ENCODE peak calls at places on chromosomes 4 and X, in five cellular contexts. O is uterus, C is lower leg skin, Y is suprapubic skin, H is ovary. M is an unnamed sample.

GRCh38 chrX:15391850-15392249 is 7.6 kb upstream of the VEGFD start:
- DNase-seq in O (no peak), C (no peak), Y (no peak), H (no peak), M (no peak)

GRCh38 chrX:154409222-154409871 is at the start of gene DNASE1L1:
- DNase-seq in O (peak), C (peak), Y (peak), H (peak), M (peak)

GRCh38 chr4:121112530-121112929 is 40.2 kb upstream of the NDNF start:
- DNase-seq in O (no peak), C (no peak), Y (no peak), H (no peak), M (no peak)

GRCh38 chrX:140725500-140725899 is 15.9 kb downstream of the LINC00632 start:
- DNase-seq in O (no peak), C (no peak), Y (no peak), H (no peak), M (no peak)

GRCh38 chrX:124388562-124388961 is 42.2 kb downstream of the SH2D1A start:
- DNase-seq in O (peak), C (peak), Y (no peak), H (peak), M (peak)

GRCh38 chr4:1793940-1794808 is 1.1 kb downstream of the FGFR3 start:
- DNase-seq in O (no peak), C (no peak), Y (no peak), H (no peak), M (peak)

GRCh38 chrX:96447161-96447560 is 237.5 kb upstream of the DIAPH2 start:
- DNase-seq in O (no peak), C (no peak), Y (no peak), H (no peak), M (no peak)

GRCh38 chr4:73718375-73719373 is 21.7 kb upstream of the CXCL8 start:
- DNase-seq in O (no peak), C (no peak), Y (no peak), H (no peak), M (no peak)

GRCh38 chr4:28555851-28556250 is 1695.2 kb downstream of the STIM2 start:
- DNase-seq in O (no peak), C (no peak), Y (no peak), H (no peak), M (no peak)

GRCh38 chr4:125368684-125369083 is 53.9 kb downstream of the FAT4 start:
- DNase-seq in O (no peak), C (no peak), Y (no peak), H (no peak), M (no peak)

GRCh38 chr4:165331823-165332222 is 4.4 kb downstream of the MSMO1 start:
- DNase-seq in O (no peak), C (no peak), Y (no peak), H (no peak), M (no peak)

GRCh38 chr4:57190651-57191481 is 80.7 kb upstream of the IGFBP7 start:
- DNase-seq in O (no peak), C (no peak), Y (no peak), H (no peak), M (peak)

GRCh38 chr4:154618708-154619315 is 6.4 kb upstream of the FGG start:
- DNase-seq in O (no peak), C (no peak), Y (no peak), H (peak), M (peak)

GRCh38 chrX:8851487-8851886 is 50.3 kb upstream of the FAM9A start:
- DNase-seq in O (no peak), C (no peak), Y (no peak), H (no peak), M (no peak)

GRCh38 chrX:136168929-136169735 is 21.8 kb downstream of the FHL1 start:
- DNase-seq in O (peak), C (no peak), Y (peak), H (peak), M (peak)

GRCh38 chrX:137431693-137432488 is 134.0 kb upstream of the ZIC3 start:
- DNase-seq in O (no peak), C (no peak), Y (no peak), H (no peak), M (no peak)

GRCh38 chr4:78532046-78532445 is 19.5 kb upstream of the ANXA3 start:
- DNase-seq in O (no peak), C (no peak), Y (no peak), H (no peak), M (no peak)

DNA sequence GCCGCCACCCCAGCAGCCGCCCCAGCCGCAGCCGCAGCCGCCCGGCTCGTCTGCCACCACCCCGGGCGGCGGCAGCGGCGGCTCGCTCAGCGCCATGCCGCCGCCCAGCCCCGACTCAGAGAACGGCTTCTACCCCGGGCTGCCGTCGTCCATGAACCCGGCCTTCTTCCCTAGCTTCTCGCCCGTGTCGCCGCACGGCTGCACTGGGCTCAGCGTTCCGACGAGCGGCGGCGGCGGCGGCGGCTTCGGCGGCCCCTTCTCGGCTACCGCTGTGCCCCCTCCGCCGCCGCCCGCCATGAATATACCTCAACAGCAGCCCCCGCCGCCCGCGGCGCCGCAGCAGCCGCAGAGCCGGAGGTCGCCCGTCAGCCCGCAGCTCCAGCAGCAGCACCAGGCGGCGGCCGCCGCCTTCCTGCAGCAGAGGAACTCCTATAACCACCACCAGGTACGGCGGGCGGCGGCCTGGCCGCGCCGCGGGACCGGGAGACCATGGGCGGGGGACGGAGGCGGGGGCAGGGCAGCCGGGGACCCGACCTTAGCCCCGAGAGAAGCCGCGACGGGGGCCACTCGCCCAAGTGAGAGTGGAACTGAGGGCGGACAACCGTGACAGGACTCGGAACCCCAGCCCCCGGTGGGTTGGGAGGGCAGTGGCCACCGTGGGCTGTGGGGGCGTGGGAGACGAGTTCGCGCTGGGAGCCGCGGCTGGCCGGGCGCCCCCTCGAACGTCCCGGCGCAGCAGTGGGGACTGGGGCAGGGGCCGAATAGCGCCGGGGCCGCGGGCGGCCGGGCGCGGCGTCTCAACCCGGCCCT is 1.8 kb downstream of the CPEB2 start:
- DNase-seq in O (peak), C (peak), Y (peak), H (peak), M (peak)
- TF ChIP-seq POLR2A in O (no peak), C (no peak), Y (peak), H (no peak), M (no peak)

GRCh38 chr4:186759990-186760389 is 36.3 kb upstream of the FAT1 start:
- DNase-seq in O (no peak), C (no peak), Y (no peak), H (no peak), M (no peak)

GRCh38 chr4:186758929-186759682 is 35.5 kb upstream of the FAT1 start:
- DNase-seq in O (no peak), C (no peak), Y (no peak), H (no peak), M (no peak)

GRCh38 chr4:186757696-186758330 is 34.2 kb upstream of the FAT1 start:
- DNase-seq in O (no peak), C (no peak), Y (no peak), H (no peak), M (no peak)

GRCh38 chr4:186752310-186752709 is 28.7 kb upstream of the FAT1 start:
- DNase-seq in O (no peak), C (no peak), Y (no peak), H (no peak), M (no peak)

GRCh38 chr4:186755550-186756519 is 32.2 kb upstream of the FAT1 start:
- DNase-seq in O (no peak), C (no peak), Y (no peak), H (no peak), M (no peak)
- TF ChIP-seq POLR2A in O (no peak), C (no peak), Y (no peak), H (no peak), M (no peak)

GRCh38 chr4:185809517-185810071 is 2.4 kb downstream of the SORBS2 start:
- DNase-seq in O (no peak), C (no peak), Y (no peak), H (no peak), M (no peak)

GRCh38 chr4:185810746-185811508 is 1.1 kb downstream of the SORBS2 start:
- DNase-seq in O (no peak), C (no peak), Y (no peak), H (no peak), M (no peak)

GRCh38 chr4:185813133-185813532 is 1.1 kb upstream of the SORBS2 start:
- DNase-seq in O (no peak), C (no peak), Y (no peak), H (no peak), M (no peak)

GRCh38 chr4:185817403-185817818 is 5.4 kb upstream of the SORBS2 start:
- DNase-seq in O (no peak), C (no peak), Y (no peak), H (no peak), M (no peak)

GRCh38 chr4:185811509-185812364 is at the start of gene SORBS2:
- DNase-seq in O (no peak), C (no peak), Y (no peak), H (peak), M (no peak)
- TF ChIP-seq POLR2A in O (no peak), C (no peak), Y (no peak), H (no peak), M (no peak)

GRCh38 chr4:13483142-13484044 is 747 bp downstream of the RAB28 start:
- DNase-seq in O (peak), C (peak), Y (no peak), H (peak), M (peak)
- TF ChIP-seq POLR2A in O (no peak), C (no peak), Y (no peak), H (no peak), M (no peak)

GRCh38 chr4:26319467-26320158 is 1.2 kb upstream of the RBPJ start:
- DNase-seq in O (peak), C (peak), Y (peak), H (peak), M (peak)
- TF ChIP-seq POLR2A in O (peak), C (no peak), Y (no peak), H (peak), M (peak)

DNA sequence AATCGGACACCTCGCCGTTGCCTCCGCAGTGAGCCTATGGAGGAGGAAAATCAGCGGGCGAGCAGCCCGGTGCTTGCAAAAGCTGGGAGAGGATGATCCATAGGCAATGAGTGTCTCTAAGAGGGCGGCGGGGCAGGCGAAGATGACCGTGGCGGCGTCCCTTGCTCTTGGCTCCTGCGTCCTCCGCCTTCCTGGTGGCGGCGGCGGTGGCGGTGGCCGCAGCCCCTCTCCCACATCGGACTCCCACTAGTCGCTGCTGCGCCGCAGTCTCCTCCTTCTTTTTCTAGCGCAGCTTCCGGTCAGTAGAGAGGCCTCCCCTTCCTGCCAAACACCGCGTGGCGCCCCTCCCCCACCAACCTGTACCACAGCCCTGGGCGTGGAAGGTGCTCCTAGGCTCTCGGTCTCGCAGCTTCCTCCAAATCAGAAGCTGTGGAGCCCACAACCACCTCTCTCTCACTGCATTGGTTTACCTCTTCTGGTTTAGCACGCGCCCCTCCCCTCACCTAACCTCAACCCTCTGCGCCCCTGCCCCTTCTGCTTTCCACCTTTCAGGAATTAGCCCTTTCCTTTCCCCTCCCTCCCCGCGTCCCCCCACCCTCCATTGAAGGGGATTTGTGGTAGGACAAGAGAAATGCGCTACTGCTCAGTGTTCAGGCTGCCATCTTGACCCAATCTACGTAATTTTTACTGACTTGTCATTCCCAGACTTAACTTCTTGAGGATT is at the start of gene SPIN3:
- DNase-seq in O (peak), C (peak), Y (peak), H (peak), M (peak)
- TF ChIP-seq POLR2A in O (peak), C (no peak), Y (no peak), H (peak), M (no peak)

GRCh38 chr4:52715255-52715897 is 35.8 kb downstream of the ERVMER34-1 start:
- DNase-seq in O (no peak), C (no peak), Y (no peak), H (no peak), M (no peak)
- TF ChIP-seq POLR2A in O (no peak), C (no peak), Y (no peak), H (no peak), M (peak)

M was measured in erythroblast.